ENCODE peak calls at places on chromosomes 13 and 19, in six cellular contexts. W is tibial artery, B is left lung, O is glutamatergic neuron, Y is epithelial cell of esophagus, G is RWPE1. F is an unnamed sample.

GRCh38 chr13:113545455-113545930 is 39.1 kb upstream of the TFDP1 start:
- DNase-seq in Y (peak; percentile 30), O (peak; percentile 46), G (no peak), B (peak; percentile 28), W (no peak), F (no peak)

GRCh38 chr19:27775395-27775794 is 1437.6 kb downstream of the UQCRFS1 start:
- DNase-seq in O (no peak), G (no peak), Y (no peak), B (no peak), W (no peak), F (no peak)

GRCh38 chr13:31962661-31963345 is 68.8 kb upstream of the FRY start:
- DNase-seq in Y (no peak), B (no peak), G (no peak), O (no peak), W (no peak), F (no peak)

GRCh38 chr13:83009987-83010386 is 872.3 kb downstream of the SLITRK1 start:
- DNase-seq in Y (no peak), B (no peak), W (no peak), O (no peak), G (no peak), F (no peak)

GRCh38 chr13:51805313-51805712 is 1.4 kb upstream of the DHRS12 start:
- DNase-seq in O (no peak), G (no peak), B (no peak), Y (no peak), W (no peak), F (no peak)

GRCh38 chr19:50167314-50167721 is 4.2 kb upstream of the IZUMO2 start:
- DNase-seq in Y (no peak), W (no peak), O (peak; percentile 26), G (no peak), B (no peak), F (no peak)

GRCh38 chr13:113938716-113939115 is 35.2 kb downstream of the C13orf46 start:
- DNase-seq in Y (no peak), O (no peak), W (no peak), G (no peak), B (no peak), F (no peak)

GRCh38 chr19:42283248-42284065 is 14.4 kb downstream of the CIC start:
- DNase-seq in G (peak; percentile 96), W (peak; percentile 96), O (peak; percentile 98), Y (peak; percentile 96), B (peak; percentile 95), F (peak; percentile 91)

GRCh38 chr13:87123987-87124784 is 547.0 kb upstream of the SLITRK5 start:
- DNase-seq in G (peak; percentile 82), W (no peak), O (peak; percentile 53), B (no peak), Y (peak; percentile 99), F (no peak)

GRCh38 chr19:16207063-16207462 is 9.4 kb downstream of the AP1M1 start:
- DNase-seq in W (peak; percentile 11), O (no peak), G (no peak), B (no peak), Y (no peak), F (no peak)

GRCh38 chr13:59734393-59734792 is 429.3 kb downstream of the DIAPH3 start:
- DNase-seq in G (no peak), O (no peak), Y (no peak), B (no peak), W (no peak), F (no peak)

GRCh38 chr19:46656541-46656940 is 4.4 kb downstream of the DACT3 start:
- DNase-seq in B (no peak), W (no peak), G (no peak), O (no peak), Y (peak; percentile 40), F (no peak)

GRCh38 chr13:22700488-22700887 is 480.3 kb upstream of the SGCG start:
- DNase-seq in O (no peak), B (no peak), G (no peak), W (no peak), Y (no peak), F (no peak)

GRCh38 chr19:53977429-53977990 is 13.9 kb upstream of the CACNG6 start:
- DNase-seq in Y (peak; percentile 68), G (peak; percentile 74), B (peak; percentile 67), W (peak; percentile 83), O (peak; percentile 76), F (peak; percentile 51)

GRCh38 chr19:35790981-35791813 is 15.8 kb downstream of the ARHGAP33 start:
- DNase-seq in G (no peak), B (no peak), W (no peak), O (no peak), Y (no peak), F (no peak)

GRCh38 chr19:3784607-3785463 is 1.3 kb downstream of the MATK start:
- DNase-seq in Y (peak; percentile 22), G (peak; percentile 64), B (no peak), W (no peak), O (no peak), F (no peak)

GRCh38 chr19:3785938-3786824 is at the start of gene MATK:
- DNase-seq in W (no peak), B (no peak), G (peak; percentile 21), Y (no peak), O (no peak), F (peak; percentile 58)

GRCh38 chr19:3782903-3783302 is 3.3 kb downstream of the MATK start:
- DNase-seq in W (no peak), Y (no peak), B (no peak), O (no peak), G (no peak), F (no peak)

GRCh38 chr19:3783660-3784584 is 2.3 kb downstream of the MATK start:
- DNase-seq in B (no peak), G (peak; percentile 18), W (no peak), O (peak; percentile 53), Y (no peak), F (peak; percentile 70)

DNA sequence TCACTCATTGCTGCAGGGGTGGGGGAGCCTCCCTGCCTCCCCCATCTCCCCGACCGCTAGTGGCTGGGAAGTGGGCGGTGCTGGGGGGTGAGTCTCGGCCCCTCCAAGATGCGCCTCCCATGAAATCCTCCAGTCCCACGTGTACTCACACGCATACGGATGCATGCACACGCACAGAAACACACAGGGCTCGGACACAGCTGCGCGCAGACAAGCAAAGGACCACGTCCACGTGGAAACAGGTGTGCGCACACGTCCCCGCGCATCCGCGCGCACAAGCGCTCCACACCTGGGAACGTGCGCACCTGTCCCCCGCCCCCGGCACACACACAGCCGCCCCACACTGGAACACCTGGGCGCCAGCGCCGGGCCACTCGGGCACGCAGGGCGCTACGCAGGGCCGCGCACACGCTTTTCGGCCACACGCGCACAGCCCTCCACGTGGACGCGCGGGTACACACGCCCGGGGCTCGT is 680 bp downstream of the MATK start:
- DNase-seq in Y (peak; percentile 10), W (no peak), O (no peak), G (no peak), B (no peak), F (no peak)
- TF ChIP-seq CTCF in Y (no peak), W (no peak), O (no peak), G (no peak), B (no peak), F (no peak)

GRCh38 chr13:46051958-46052313 is 610 bp downstream of the ZC3H13 start:
- DNase-seq in G (no peak), Y (no peak), O (no peak), B (no peak), W (no peak), F (no peak)

GRCh38 chr13:46057251-46058015 is 4.9 kb upstream of the ZC3H13 start:
- DNase-seq in Y (peak; percentile 19), W (no peak), B (no peak), G (no peak), O (no peak), F (no peak)

GRCh38 chr13:46050771-46051170 is 1.8 kb downstream of the ZC3H13 start:
- DNase-seq in Y (no peak), G (no peak), W (no peak), B (no peak), O (no peak), F (no peak)

GRCh38 chr13:46053162-46054012 is 841 bp upstream of the ZC3H13 start:
- DNase-seq in W (no peak), B (no peak), Y (no peak), G (no peak), O (no peak), F (no peak)

GRCh38 chr13:46052314-46053161 is at the start of gene ZC3H13:
- DNase-seq in Y (peak; percentile 98), W (peak; percentile 96), B (peak; percentile 97), O (peak; percentile 91), G (peak; percentile 87), F (peak; percentile 85)
- TF ChIP-seq CTCF in Y (peak; percentile 49), W (peak; percentile 35), B (peak; percentile 44), O (peak; percentile 43), G (no peak), F (peak; percentile 41)

GRCh38 chr13:88978607-88979006 is 1307.4 kb downstream of the SLITRK5 start:
- DNase-seq in B (no peak), O (no peak), G (no peak), Y (no peak), W (no peak), F (no peak)

DNA sequence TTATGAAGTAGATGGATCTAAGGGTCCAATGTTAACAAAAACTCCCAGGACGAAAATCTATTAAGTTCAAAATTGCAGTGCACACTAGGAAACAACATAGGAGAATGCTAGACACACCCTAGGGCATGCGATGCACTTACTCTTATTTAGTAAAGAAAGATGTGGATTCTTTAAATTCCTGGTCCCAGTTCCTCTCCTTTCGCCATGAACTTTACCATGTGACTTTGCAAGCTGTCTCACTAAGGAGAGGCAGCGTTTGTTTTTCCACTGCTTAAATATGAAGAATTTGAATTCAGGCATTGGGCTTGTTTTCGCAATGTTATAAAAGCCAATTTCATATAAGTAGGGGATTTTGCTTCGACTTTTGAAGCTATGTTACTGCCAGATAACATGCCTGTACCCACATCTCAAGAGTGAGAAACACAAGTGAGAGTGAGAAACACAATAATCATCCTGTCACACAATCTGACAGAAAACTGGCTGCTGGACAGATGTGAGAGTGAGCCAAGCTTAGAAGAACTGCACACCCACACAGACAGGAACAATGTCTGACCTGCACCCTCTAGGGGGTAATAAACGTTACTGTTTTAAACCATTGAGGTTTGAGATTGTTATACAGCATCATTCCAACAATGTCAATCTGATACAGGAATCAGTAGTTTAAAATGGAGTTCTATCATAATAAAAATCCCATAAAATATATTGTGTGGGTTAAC is 1308.5 kb downstream of the SLITRK5 start:
- DNase-seq in O (no peak), B (no peak), G (no peak), Y (peak; percentile 63), W (no peak), F (no peak)
- TF ChIP-seq CTCF in O (no peak), B (no peak), G (no peak), Y (peak; percentile 68), W (no peak), F (peak; percentile 37)

GRCh38 chr13:35879111-35879510 is 252.1 kb downstream of the DCLK1 start:
- DNase-seq in W (no peak), O (no peak), B (no peak), Y (no peak), G (no peak), F (no peak)
- TF ChIP-seq CTCF in W (no peak), O (no peak), B (no peak), Y (no peak), G (no peak), F (no peak)